ENCODE peak calls at places on chromosomes 4 and X, in ten cellular contexts. K is fibroblast of pulmonary artery; Y is uterus; M is GM23248; W is H4; T is activated T-cell treated with anti-CD3 and anti-CD28 coated beads for 1 hour; S is T-helper 9 cell; A is stimulated activated CD8-positive, alpha-beta memory T cell treated with anti-CD3 and anti-CD28 coated beads, Interleukin-7, amount 100 ng/mL, for 24 hours; P is neural crest cell; J is pulmonary artery endothelial cell. Z is an unnamed sample.

GRCh38 chr4:10670346-10670745 is 14.2 kb downstream of the CLNK start:
- DNase-seq in K (no peak), Y (no peak), M (no peak), W (no peak), T (no peak), S (no peak), A (no peak), P (no peak), J (no peak), Z (no peak)

GRCh38 chr4:36757623-36758311 is 476.4 kb downstream of the DTHD1 start:
- DNase-seq in K (no peak), Y (no peak), M (no peak), W (no peak), T (no peak), S (no peak), A (no peak), P (no peak), J (no peak), Z (no peak)

GRCh38 chrX:46873746-46874145 is 36.9 kb downstream of the RP2 start:
- DNase-seq in K (no peak), Y (no peak), M (no peak), W (no peak), T (no peak), S (no peak), A (no peak), P (no peak), J (no peak), Z (peak)

GRCh38 chr4:41213563-41214157 is 682 bp downstream of the APBB2 start:
- DNase-seq in K (no peak), Y (peak), M (peak), W (no peak), T (no peak), S (no peak), A (no peak), P (peak), J (no peak), Z (peak)

GRCh38 chr4:2797545-2798305 is 4.8 kb downstream of the SH3BP2 start:
- DNase-seq in K (no peak), Y (no peak), M (no peak), W (no peak), T (no peak), S (no peak), A (no peak), P (no peak), J (no peak), Z (no peak)

GRCh38 chr4:119671205-119671604 is 42.6 kb upstream of the PDE5A start:
- DNase-seq in K (no peak), Y (no peak), M (no peak), W (no peak), T (no peak), S (no peak), A (no peak), P (no peak), J (no peak), Z (no peak)

GRCh38 chrX:117407449-117408170 is 709.0 kb downstream of the KLHL13 start:
- DNase-seq in K (no peak), Y (no peak), M (no peak), W (no peak), T (no peak), S (no peak), A (no peak), P (no peak), J (no peak), Z (no peak)

GRCh38 chrX:23008431-23009099 is 8.8 kb downstream of the DDX53 start:
- DNase-seq in K (peak), Y (no peak), M (peak), W (peak), T (no peak), S (no peak), A (no peak), P (no peak), J (no peak), Z (peak)

GRCh38 chrX:63283331-63283730 is 67.8 kb downstream of the SPIN4 start:
- DNase-seq in K (no peak), Y (no peak), M (peak), W (no peak), T (no peak), S (no peak), A (no peak), P (no peak), J (no peak), Z (peak)

GRCh38 chrX:103919336-103919682 is 43.1 kb upstream of the TMSB15B start:
- DNase-seq in K (peak), Y (no peak), M (peak), W (peak), T (no peak), S (no peak), A (no peak), P (no peak), J (no peak), Z (peak)

GRCh38 chr4:102169345-102169744 is 175.9 kb downstream of the SLC39A8 start:
- DNase-seq in K (peak), Y (no peak), M (peak), W (peak), T (no peak), S (no peak), A (no peak), P (peak), J (no peak), Z (no peak)

GRCh38 chrX:34546366-34546765 is 110.7 kb downstream of the TMEM47 start:
- DNase-seq in K (peak), Y (no peak), M (peak), W (no peak), T (no peak), S (no peak), A (no peak), P (no peak), J (no peak), Z (no peak)

GRCh38 chr4:25769251-25769650 is 93.5 kb downstream of the SEL1L3 start:
- DNase-seq in K (peak), Y (no peak), M (peak), W (no peak), T (no peak), S (no peak), A (no peak), P (no peak), J (no peak), Z (no peak)

GRCh38 chr4:122744229-122744628 is 11.7 kb downstream of the BBS12 start:
- DNase-seq in K (peak), Y (no peak), M (peak), W (no peak), T (no peak), S (no peak), A (no peak), P (no peak), J (no peak), Z (no peak)

GRCh38 chrX:119887721-119888425 is 7.8 kb upstream of the AKAP14 start:
- DNase-seq in K (peak), Y (peak), M (peak), W (peak), T (peak), S (peak), A (peak), P (peak), J (no peak), Z (peak)

GRCh38 chr4:26568446-26568994 is 15.4 kb upstream of the TBC1D19 start:
- DNase-seq in K (peak), Y (no peak), M (peak), W (peak), T (no peak), S (no peak), A (no peak), P (no peak), J (peak), Z (peak)

GRCh38 chrX:118973389-118974087 is 880 bp upstream of the LONRF3 start:
- DNase-seq in K (no peak), Y (peak), M (peak), W (no peak), T (no peak), S (no peak), A (no peak), P (no peak), J (no peak), Z (peak)

GRCh38 chr4:43987331-43987944 is 461.2 kb downstream of the KCTD8 start:
- DNase-seq in K (peak), Y (no peak), M (no peak), W (no peak), T (no peak), S (no peak), A (no peak), P (no peak), J (no peak), Z (no peak)

GRCh38 chr4:2068198-2068470 is 9.0 kb downstream of the NAT8L start:
- DNase-seq in K (no peak), Y (no peak), M (no peak), W (no peak), T (no peak), S (no peak), A (no peak), P (no peak), J (no peak), Z (no peak)

GRCh38 chr4:88144866-88145300 is 13.6 kb downstream of the ABCG2 start:
- DNase-seq in K (no peak), Y (no peak), M (no peak), W (peak), T (no peak), S (no peak), A (no peak), P (no peak), J (no peak), Z (peak)

GRCh38 chr4:27048350-27049100 is 187.9 kb downstream of the STIM2 start:
- DNase-seq in K (peak), Y (no peak), M (peak), W (no peak), T (no peak), S (no peak), A (no peak), P (no peak), J (no peak), Z (peak)